ENCODE peak calls at places on chromosome 10, in nine cellular contexts. C is M059J, I is NCI-H345, E is neural crest cell, G is renal cortical epithelial cell, F is body of pancreas, D is T-helper 9 cell, R is Panc1, T is NCI-H1417. X is an unnamed sample.

GRCh38 chr10:103451871-103452713 is at the start of gene CALHM2:
- DNase-seq in D (peak), T (peak), E (no peak), F (peak), C (peak), I (peak), G (peak), R (no peak), X (no peak)

GRCh38 chr10:79179404-79180309 is 110.9 kb downstream of the ZMIZ1 start:
- DNase-seq in F (no peak), E (peak), G (peak), D (no peak), R (no peak), C (peak), T (peak), I (peak), X (no peak)

GRCh38 chr10:85459906-85460305 is 906.7 kb downstream of the GRID1 start:
- DNase-seq in R (no peak), G (no peak), T (no peak), F (no peak), C (peak), I (no peak), E (no peak), D (no peak), X (no peak)

GRCh38 chr10:13922591-13922990 is 335.8 kb downstream of the PRPF18 start:
- DNase-seq in I (no peak), D (no peak), R (no peak), G (peak), T (no peak), F (no peak), C (peak), E (no peak), X (no peak)

GRCh38 chr10:46307281-46308112 is 20.7 kb downstream of the ANTXRL start:
- DNase-seq in F (no peak), I (no peak), C (no peak), T (no peak), E (no peak), R (no peak), G (no peak), D (no peak), X (no peak)

GRCh38 chr10:71222541-71223364 is 10.4 kb downstream of the UNC5B start:
- DNase-seq in G (no peak), D (no peak), I (no peak), R (no peak), F (no peak), T (no peak), C (no peak), E (no peak), X (no peak)

GRCh38 chr10:11553773-11554381 is 57.6 kb downstream of the USP6NL start:
- DNase-seq in R (no peak), G (no peak), F (no peak), I (no peak), T (no peak), D (no peak), C (no peak), E (no peak), X (no peak)

GRCh38 chr10:5694573-5694972 is 9.9 kb downstream of the TASOR2 start:
- DNase-seq in E (no peak), I (no peak), D (no peak), F (no peak), G (no peak), R (no peak), C (no peak), T (no peak), X (no peak)

GRCh38 chr10:125021686-125022374 is 79.9 kb downstream of the ZRANB1 start:
- DNase-seq in C (no peak), I (no peak), T (no peak), R (no peak), G (no peak), F (no peak), E (no peak), D (no peak), X (no peak)

GRCh38 chr10:69479241-69479730 is 28.0 kb downstream of the TSPAN15 start:
- DNase-seq in T (peak), G (no peak), R (no peak), D (no peak), E (no peak), C (no peak), F (no peak), I (no peak), X (no peak)

GRCh38 chr10:124035928-124036558 is 57.4 kb downstream of the CHST15 start:
- DNase-seq in R (no peak), G (no peak), D (no peak), C (no peak), F (no peak), I (no peak), T (peak), E (no peak), X (no peak)

GRCh38 chr10:15378569-15378968 is 7.5 kb upstream of the FAM171A1 start:
- DNase-seq in D (no peak), F (no peak), E (no peak), C (no peak), G (no peak), R (no peak), T (no peak), I (no peak), X (no peak)

GRCh38 chr10:74040200-74041126 is 42.5 kb downstream of the VCL start:
- DNase-seq in T (no peak), D (no peak), R (no peak), F (no peak), E (no peak), C (no peak), I (no peak), G (no peak), X (no peak)

GRCh38 chr10:133278577-133279265 is 2.1 kb upstream of the ADAM8 start:
- DNase-seq in I (no peak), G (peak), D (peak), R (no peak), C (peak), T (peak), F (peak), E (no peak), X (no peak)